ENCODE peak calls at places on chromosomes 6 and 20, in eight cellular contexts. J is AG04450; E is CD8-positive, alpha-beta T cell; P is DND-41; D is HCT116; L is bronchial epithelial cell; I is transverse colon; S is HFFc6. T is an unnamed sample.

GRCh38 chr6:156807795-156808194 is 30.6 kb downstream of the ARID1B start:
- DNase-seq in J (no peak), E (no peak), P (no peak), D (no peak), L (no peak), I (no peak), S (no peak), T (no peak)

GRCh38 chr6:130598021-130598989 is 228.9 kb upstream of the SMLR1 start:
- DNase-seq in J (no peak), E (no peak), P (no peak), D (no peak), L (peak), I (no peak), S (no peak), T (no peak)

GRCh38 chr6:85323435-85324040 is 126.3 kb upstream of the NT5E start:
- DNase-seq in J (peak), E (peak), P (peak), D (peak), L (peak), I (peak), S (peak), T (peak)

GRCh38 chr6:116412270-116412669 is 41.5 kb downstream of the DSE start:
- DNase-seq in J (no peak), E (no peak), P (no peak), D (no peak), L (no peak), I (no peak), S (no peak), T (no peak)

GRCh38 chr6:145110109-145110508 is 625.2 kb downstream of the EPM2A start:
- DNase-seq in J (no peak), E (no peak), P (no peak), D (no peak), L (peak), I (no peak), S (no peak), T (no peak)

GRCh38 chr6:15429146-15430110 is 183.6 kb downstream of the JARID2 start:
- DNase-seq in J (no peak), E (no peak), P (no peak), D (no peak), L (peak), I (no peak), S (peak), T (no peak)

GRCh38 chr6:39847216-39847615 is 55.0 kb downstream of the DAAM2 start:
- DNase-seq in J (no peak), E (no peak), P (no peak), D (no peak), L (no peak), I (no peak), S (no peak), T (no peak)

GRCh38 chr6:99119109-99120031 is 171.6 kb upstream of the FBXL4 start:
- DNase-seq in J (peak), E (no peak), P (peak), D (peak), L (peak), I (no peak), S (peak), T (peak)

GRCh38 chr6:73389854-73390253 is 4.8 kb upstream of the DDX43 start:
- DNase-seq in J (no peak), E (no peak), P (no peak), D (no peak), L (no peak), I (peak), S (no peak), T (no peak)

GRCh38 chr20:33172781-33173180 is 4.8 kb downstream of the BPIFA2 start:
- DNase-seq in J (no peak), E (no peak), P (no peak), D (no peak), L (peak), I (no peak), S (no peak), T (no peak)

GRCh38 chr6:13863699-13864155 is 49.4 kb upstream of the MCUR1 start:
- DNase-seq in J (no peak), E (no peak), P (no peak), D (no peak), L (no peak), I (no peak), S (no peak), T (no peak)

GRCh38 chr6:43575105-43575771 is 600 bp downstream of the XPO5 start:
- DNase-seq in J (no peak), E (no peak), P (no peak), D (no peak), L (peak), I (peak), S (no peak), T (peak)

GRCh38 chr6:164404802-164405488 is 904.5 kb downstream of the C6orf118 start:
- DNase-seq in J (no peak), E (no peak), P (no peak), D (no peak), L (no peak), I (no peak), S (no peak), T (no peak)

GRCh38 chr20:61118429-61119224 is 133.4 kb upstream of the CDH4 start:
- DNase-seq in J (peak), E (no peak), P (peak), D (no peak), L (peak), I (no peak), S (peak), T (no peak)

GRCh38 chr20:59043698-59044097 is 1.1 kb upstream of the PRELID3B start:
- DNase-seq in J (no peak), E (no peak), P (no peak), D (no peak), L (peak), I (no peak), S (peak), T (no peak)

GRCh38 chr6:99110004-99110403 is 162.3 kb upstream of the FBXL4 start:
- DNase-seq in J (no peak), E (no peak), P (no peak), D (no peak), L (no peak), I (no peak), S (no peak), T (no peak)

GRCh38 chr20:59136027-59136426 is 27.6 kb upstream of the ZNF831 start:
- DNase-seq in J (no peak), E (no peak), P (no peak), D (no peak), L (no peak), I (no peak), S (no peak), T (no peak)

GRCh38 chr20:46050444-46050843 is 21.4 kb downstream of the SLC12A5 start:
- DNase-seq in J (no peak), E (no peak), P (no peak), D (no peak), L (no peak), I (no peak), S (no peak), T (no peak)

GRCh38 chr6:23390221-23390620 is 735.8 kb upstream of the NRSN1 start:
- DNase-seq in J (no peak), E (no peak), P (no peak), D (no peak), L (no peak), I (no peak), S (no peak), T (no peak)

GRCh38 chr6:106363401-106364138 is 3.1 kb downstream of the CRYBG1 start:
- DNase-seq in J (no peak), E (no peak), P (no peak), D (no peak), L (no peak), I (no peak), S (no peak), T (no peak)

GRCh38 chr6:137203256-137203655 is 15.9 kb downstream of the IFNGR1 start:
- DNase-seq in J (no peak), E (no peak), P (no peak), D (no peak), L (no peak), I (no peak), S (no peak), T (no peak)

GRCh38 chr6:36616888-36617521 is 22.8 kb downstream of the SRSF3 start:
- DNase-seq in J (no peak), E (no peak), P (no peak), D (peak), L (peak), I (peak), S (peak), T (no peak)

GRCh38 chr6:100504786-100505737 is 40.3 kb upstream of the SIM1 start:
- DNase-seq in J (peak), E (no peak), P (no peak), D (peak), L (peak), I (no peak), S (peak), T (no peak)
- TF ChIP-seq CTCF in J (peak), E (no peak), P (no peak), D (no peak), L (no peak), I (no peak), S (peak), T (no peak)

GRCh38 chr6:31345026-31345730 is 11.8 kb downstream of the HLA-B start:
- DNase-seq in J (no peak), E (no peak), P (no peak), D (no peak), L (no peak), I (no peak), S (no peak), T (no peak)
- TF ChIP-seq CTCF in J (no peak), E (no peak), P (no peak), D (no peak), L (no peak), I (no peak), S (no peak), T (no peak)

GRCh38 chr6:88422831-88423230 is 256.7 kb upstream of the CNR1 start:
- DNase-seq in J (no peak), E (no peak), P (no peak), D (no peak), L (no peak), I (no peak), S (no peak), T (no peak)
- TF ChIP-seq CTCF in J (no peak), E (no peak), P (no peak), D (peak), L (no peak), I (no peak), S (no peak), T (no peak)

DNA sequence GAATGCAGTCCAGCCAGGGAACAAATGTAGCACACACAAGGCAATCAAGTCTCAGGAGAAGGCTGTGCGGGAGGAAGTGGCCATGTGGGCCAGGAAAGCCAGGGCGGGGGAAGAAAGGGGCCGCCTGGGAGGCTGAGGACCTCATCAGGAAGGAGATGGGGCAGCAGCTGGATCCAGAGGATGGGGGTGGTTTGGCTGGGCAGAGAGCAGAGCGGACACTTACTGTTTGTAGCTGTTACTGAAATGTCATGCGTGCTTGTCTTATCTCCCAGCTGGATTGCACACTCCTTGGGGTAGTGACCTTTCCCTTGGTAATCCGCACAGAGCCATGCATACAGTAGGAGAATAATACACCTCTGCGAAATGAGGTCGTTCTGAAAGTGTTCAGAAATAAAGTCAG is 18.3 kb upstream of the MAP3K4 start:
- DNase-seq in J (no peak), E (no peak), P (no peak), D (no peak), L (no peak), I (no peak), S (peak), T (no peak)
- TF ChIP-seq CTCF in J (no peak), E (no peak), P (no peak), D (no peak), L (no peak), I (no peak), S (no peak), T (no peak)